ENCODE peak calls at places on chromosomes 4 and X, in four cellular contexts. One of them, this sample, is unnamed.

GRCh38 chrX:10744011-10744410 is 123.6 kb upstream of the MID1 start:
- DNase-seq in K562: no peak
- DNase-seq in HepG2: no peak
- DNase-seq in GM12878: no peak
- DNase-seq in this sample: no peak

GRCh38 chr4:184815046-184815877 is 10.5 kb downstream of the ACSL1 start:
- DNase-seq in K562: peak; percentile 86
- DNase-seq in HepG2: peak; percentile 74
- DNase-seq in GM12878: peak; percentile 89
- DNase-seq in this sample: peak; percentile 36

GRCh38 chr4:165839615-165840333 is 33.3 kb upstream of the TLL1 start:
- DNase-seq in HepG2: no peak
- DNase-seq in K562: no peak
- DNase-seq in GM12878: no peak
- DNase-seq in this sample: no peak

GRCh38 chr4:185534850-185535761 is at the start of gene PDLIM3:
- DNase-seq in GM12878: no peak
- DNase-seq in K562: peak; percentile 51
- DNase-seq in HepG2: peak; percentile 27
- DNase-seq in this sample: peak; percentile 76

GRCh38 chrX:65690057-65690855 is 22.8 kb downstream of the MSN start:
- DNase-seq in GM12878: no peak
- DNase-seq in HepG2: no peak
- DNase-seq in K562: no peak
- DNase-seq in this sample: no peak

GRCh38 chr4:17013382-17014006 is 115.0 kb upstream of the LDB2 start:
- DNase-seq in HepG2: no peak
- DNase-seq in GM12878: no peak
- DNase-seq in K562: no peak
- DNase-seq in this sample: no peak

GRCh38 chr4:81021526-81021944 is 9.0 kb upstream of the BMP3 start:
- DNase-seq in GM12878: no peak
- DNase-seq in HepG2: no peak
- DNase-seq in K562: no peak
- DNase-seq in this sample: no peak

GRCh38 chrX:5957506-5957905 is 271.2 kb downstream of the NLGN4X start:
- DNase-seq in GM12878: no peak
- DNase-seq in HepG2: no peak
- DNase-seq in K562: no peak
- DNase-seq in this sample: no peak

GRCh38 chr4:102575369-102576129 is 74.4 kb downstream of the NFKB1 start:
- DNase-seq in GM12878: no peak
- DNase-seq in K562: no peak
- DNase-seq in HepG2: peak; percentile 39
- DNase-seq in this sample: no peak

GRCh38 chr4:56768772-56769171 is 52.7 kb downstream of the SPINK2 start:
- DNase-seq in HepG2: no peak
- DNase-seq in GM12878: no peak
- DNase-seq in K562: no peak
- DNase-seq in this sample: no peak

GRCh38 chr4:100786481-100786880 is 268.7 kb upstream of the EMCN start:
- DNase-seq in GM12878: no peak
- DNase-seq in HepG2: no peak
- DNase-seq in K562: no peak
- DNase-seq in this sample: no peak

GRCh38 chr4:7109169-7109568 is 41.3 kb upstream of the GRPEL1 start:
- DNase-seq in K562: no peak
- DNase-seq in GM12878: no peak
- DNase-seq in HepG2: no peak
- DNase-seq in this sample: no peak

GRCh38 chr4:95165926-95166524 is 382.7 kb downstream of the UNC5C start:
- DNase-seq in GM12878: peak; percentile 17
- DNase-seq in HepG2: peak; percentile 54
- DNase-seq in K562: peak; percentile 75
- DNase-seq in this sample: peak; percentile 51

GRCh38 chr4:169627307-169627706 is 6.9 kb downstream of the CLCN3 start:
- DNase-seq in HepG2: no peak
- DNase-seq in GM12878: no peak
- DNase-seq in K562: no peak
- DNase-seq in this sample: no peak

GRCh38 chr4:159401791-159402380 is 299.0 kb downstream of the RAPGEF2 start:
- DNase-seq in GM12878: no peak
- DNase-seq in K562: no peak
- DNase-seq in HepG2: peak; percentile 25
- DNase-seq in this sample: no peak

GRCh38 chr4:145614235-145614615 is 5.0 kb upstream of the MMAA start:
- DNase-seq in K562: no peak
- DNase-seq in HepG2: no peak
- DNase-seq in GM12878: no peak
- DNase-seq in this sample: no peak

GRCh38 chr4:24102621-24103020 is 212.8 kb upstream of the PPARGC1A start:
- DNase-seq in HepG2: no peak
- DNase-seq in GM12878: no peak
- DNase-seq in K562: no peak
- DNase-seq in this sample: no peak

GRCh38 chr4:11470709-11471441 is 42.2 kb upstream of the HS3ST1 start:
- DNase-seq in HepG2: no peak
- DNase-seq in GM12878: no peak
- DNase-seq in K562: no peak
- DNase-seq in this sample: no peak

GRCh38 chr4:9996319-9997110 is 24.8 kb downstream of the SLC2A9 start:
- DNase-seq in HepG2: no peak
- DNase-seq in GM12878: no peak
- DNase-seq in K562: no peak
- DNase-seq in this sample: no peak

GRCh38 chr4:8402181-8402597 is 38.3 kb downstream of the ACOX3 start:
- DNase-seq in K562: no peak
- DNase-seq in HepG2: no peak
- DNase-seq in GM12878: no peak
- DNase-seq in this sample: no peak

GRCh38 chr4:70903282-70903603 is 1.1 kb downstream of the MOB1B start:
- DNase-seq in GM12878: no peak
- DNase-seq in HepG2: no peak
- DNase-seq in K562: peak; percentile 97
- DNase-seq in this sample: no peak

DNA sequence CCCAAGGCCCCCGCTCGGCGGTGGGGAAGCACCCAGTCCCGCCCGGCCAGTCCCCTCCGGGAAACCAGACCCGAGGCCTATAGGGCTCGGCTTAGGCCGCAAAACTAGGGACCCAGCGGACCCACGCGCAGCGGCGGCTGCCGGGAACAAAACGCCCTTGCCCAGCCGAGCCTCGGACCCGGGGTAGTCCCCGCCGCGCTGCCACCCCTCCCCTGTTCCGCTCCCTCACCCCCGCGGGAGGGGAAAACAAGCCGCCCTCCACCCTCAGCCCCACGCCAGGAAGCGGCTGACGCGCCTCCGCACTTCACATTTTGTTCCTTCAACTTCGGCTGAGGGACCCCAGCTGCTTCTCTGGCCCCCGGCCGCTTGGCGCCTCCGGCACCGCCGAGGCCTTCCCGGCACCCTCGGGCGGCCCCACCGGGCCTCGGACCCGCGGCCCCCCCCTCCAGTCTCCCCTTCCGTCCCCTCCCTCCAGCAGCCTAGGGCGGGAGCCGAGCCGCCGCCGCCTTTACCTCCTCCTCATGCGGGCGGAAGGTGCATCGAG is 694 bp downstream of the PDS5A start:
- DNase-seq in K562: no peak
- DNase-seq in HepG2: no peak
- DNase-seq in GM12878: no peak
- DNase-seq in this sample: peak; percentile 7
- TF ChIP-seq TARDBP in K562: no peak
- TF ChIP-seq TARDBP in HepG2: no peak
- TF ChIP-seq TARDBP in GM12878: no peak
- TF ChIP-seq TARDBP in this sample: no peak

DNA sequence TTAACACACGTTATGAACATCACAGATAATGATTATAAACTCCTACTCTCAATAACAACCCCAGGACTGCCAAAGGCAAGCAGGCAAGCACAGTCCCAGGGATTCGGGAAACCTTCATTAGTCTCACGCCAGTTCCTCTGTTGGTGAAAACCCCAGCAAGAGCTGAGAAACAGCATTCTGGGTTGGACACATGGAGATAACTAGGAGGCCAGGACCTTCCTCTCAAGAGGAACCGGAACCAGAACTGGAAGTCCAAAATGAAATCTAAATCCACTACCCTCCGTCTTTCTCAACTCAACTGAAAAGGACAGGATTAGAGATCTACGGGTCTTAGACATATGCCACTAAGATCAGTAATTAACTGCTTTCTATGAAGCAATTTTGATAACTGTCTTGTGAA is 3.8 kb downstream of the VEGFC start:
- DNase-seq in K562: no peak
- DNase-seq in GM12878: no peak
- DNase-seq in HepG2: no peak
- DNase-seq in this sample: no peak
- TF ChIP-seq TARDBP in K562: no peak
- TF ChIP-seq TARDBP in GM12878: no peak
- TF ChIP-seq TARDBP in HepG2: no peak
- TF ChIP-seq TARDBP in this sample: no peak

GRCh38 chrX:151396827-151397740 is at the start of gene VMA21:
- DNase-seq in GM12878: peak; percentile 9
- DNase-seq in K562: peak; percentile 89
- DNase-seq in HepG2: peak; percentile 64
- DNase-seq in this sample: peak; percentile 86
- TF ChIP-seq TARDBP in GM12878: no peak
- TF ChIP-seq TARDBP in K562: no peak
- TF ChIP-seq TARDBP in HepG2: no peak
- TF ChIP-seq TARDBP in this sample: no peak

GRCh38 chr4:19776021-19776459 is 475.7 kb upstream of the SLIT2 start:
- DNase-seq in GM12878: no peak
- DNase-seq in HepG2: no peak
- DNase-seq in K562: no peak
- DNase-seq in this sample: peak; percentile 11
- TF ChIP-seq TARDBP in GM12878: no peak
- TF ChIP-seq TARDBP in HepG2: no peak
- TF ChIP-seq TARDBP in K562: no peak
- TF ChIP-seq TARDBP in this sample: no peak